ENCODE peak calls at places on chromosomes 3 and 15, in six cellular contexts. N is IMR-90, C is H9, S is neuronal stem cell, J is mesenchymal stem cell, O is H1. F is an unnamed sample.

GRCh38 chr3:185152433-185153169 is at the start of gene C3orf70:
- DNase-seq in N (peak), C (peak), S (peak), J (peak), O (no peak), F (peak)

GRCh38 chr3:50873376-50874157 is 198.8 kb downstream of the DOCK3 start:
- DNase-seq in N (no peak), C (no peak), S (no peak), J (no peak), O (no peak), F (peak)

GRCh38 chr3:107344722-107345121 is 32.5 kb upstream of the CCDC54 start:
- DNase-seq in N (no peak), C (no peak), S (no peak), J (no peak), O (no peak), F (no peak)

GRCh38 chr3:33003308-33003707 is 51.9 kb downstream of the CCR4 start:
- DNase-seq in N (no peak), C (no peak), S (no peak), J (no peak), O (no peak), F (no peak)

GRCh38 chr3:169391672-169392071 is 271.8 kb downstream of the MECOM start:
- DNase-seq in N (no peak), C (no peak), S (no peak), J (peak), O (no peak), F (no peak)

GRCh38 chr3:71905426-71905825 is 120.5 kb upstream of the PROK2 start:
- DNase-seq in N (no peak), C (no peak), S (no peak), J (no peak), O (no peak), F (no peak)

GRCh38 chr15:99014803-99015676 is 7.4 kb upstream of the PGPEP1L start:
- DNase-seq in N (peak), C (peak), S (peak), J (peak), O (peak), F (peak)

GRCh38 chr3:10371167-10371566 is 50.3 kb upstream of the SEC13 start:
- DNase-seq in N (peak), C (no peak), S (no peak), J (peak), O (no peak), F (no peak)

GRCh38 chr3:23253214-23253613 is 50.1 kb downstream of the UBE2E2 start:
- DNase-seq in N (no peak), C (no peak), S (no peak), J (no peak), O (no peak), F (no peak)

GRCh38 chr15:68205949-68206539 is 912 bp upstream of the CALML4 start:
- DNase-seq in N (no peak), C (peak), S (no peak), J (no peak), O (peak), F (peak)

DNA sequence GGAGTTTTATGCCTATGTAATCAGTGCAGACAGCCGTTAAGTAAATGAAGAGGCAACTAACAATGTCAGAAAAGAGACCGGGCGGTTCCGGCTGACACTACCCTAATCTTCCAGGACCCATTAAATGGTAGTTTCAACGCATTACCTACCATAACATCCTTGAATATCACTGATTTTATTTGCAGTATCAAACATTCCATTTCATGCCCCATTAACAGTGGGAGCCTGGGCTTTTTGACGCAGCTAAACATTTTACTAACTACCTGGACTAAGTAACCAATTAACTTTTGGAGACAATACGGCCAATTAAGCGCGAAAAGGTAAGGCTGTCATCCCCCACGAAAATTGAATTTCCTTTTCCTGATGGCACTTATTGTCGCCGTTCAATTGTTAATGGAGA is 832.8 kb upstream of the NR2F2 start:
- DNase-seq in N (no peak), C (no peak), S (no peak), J (no peak), O (no peak), F (no peak)
- H2BK15ac ChIP-seq in N (no peak), C (no peak), S (no peak), J (peak), O (no peak), F (no peak)

GRCh38 chr3:56368860-56369259 is 99.4 kb downstream of the ERC2 start:
- DNase-seq in N (no peak), C (no peak), S (no peak), J (no peak), O (no peak), F (no peak)
- H2BK15ac ChIP-seq in N (no peak), C (no peak), S (no peak), J (no peak), O (no peak), F (no peak)

DNA sequence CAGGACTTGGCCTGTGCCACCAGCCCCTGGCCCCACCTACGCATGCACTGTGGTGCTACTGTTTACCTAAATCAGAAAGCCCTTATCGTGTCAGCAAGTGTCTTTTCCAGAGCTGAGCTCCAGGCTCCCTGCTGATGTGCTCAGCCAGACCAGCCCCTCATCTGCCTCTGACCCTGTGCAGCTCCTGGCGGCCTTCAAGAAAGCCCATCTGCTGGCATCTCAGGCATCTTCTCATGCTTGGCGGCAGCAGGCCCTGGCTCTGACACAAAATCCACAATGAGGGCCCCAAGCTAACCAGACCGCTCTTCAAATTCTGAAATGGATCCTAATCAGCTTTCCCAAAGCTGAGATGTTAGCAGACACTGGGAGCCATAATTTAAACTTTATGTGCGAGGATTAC is 50.9 kb upstream of the CTDSPL start:
- DNase-seq in N (no peak), C (no peak), S (no peak), J (no peak), O (no peak), F (no peak)
- H2BK15ac ChIP-seq in N (no peak), C (no peak), S (peak), J (no peak), O (no peak), F (no peak)

GRCh38 chr3:70832035-70832795 is 519.8 kb upstream of the MDFIC2 start:
- DNase-seq in N (peak), C (no peak), S (no peak), J (peak), O (no peak), F (no peak)
- H2BK15ac ChIP-seq in N (peak), C (no peak), S (no peak), J (no peak), O (no peak), F (no peak)

GRCh38 chr3:59899068-59899467 is 849.2 kb upstream of the CFAP20DC start:
- DNase-seq in N (no peak), C (no peak), S (no peak), J (no peak), O (no peak), F (no peak)

GRCh38 chr3:59894425-59895146 is 844.8 kb upstream of the CFAP20DC start:
- DNase-seq in N (no peak), C (no peak), S (no peak), J (no peak), O (no peak), F (no peak)

GRCh38 chr3:59890637-59891036 is 840.8 kb upstream of the CFAP20DC start:
- DNase-seq in N (no peak), C (no peak), S (no peak), J (no peak), O (no peak), F (no peak)

GRCh38 chr3:59895972-59896371 is 846.1 kb upstream of the CFAP20DC start:
- DNase-seq in N (no peak), C (no peak), S (no peak), J (no peak), O (no peak), F (no peak)
- H2BK15ac ChIP-seq in N (no peak), C (no peak), S (no peak), J (no peak), O (no peak), F (no peak)

GRCh38 chr3:64584193-64584592 is 103.6 kb downstream of the ADAMTS9 start:
- DNase-seq in N (no peak), C (no peak), S (no peak), J (no peak), O (no peak), F (no peak)

GRCh38 chr3:64593350-64593749 is 94.5 kb downstream of the ADAMTS9 start:
- DNase-seq in N (no peak), C (no peak), S (no peak), J (no peak), O (no peak), F (no peak)

GRCh38 chr3:64591606-64592005 is 96.2 kb downstream of the ADAMTS9 start:
- DNase-seq in N (no peak), C (no peak), S (no peak), J (no peak), O (no peak), F (no peak)

GRCh38 chr3:64586977-64587376 is 100.8 kb downstream of the ADAMTS9 start:
- DNase-seq in N (no peak), C (no peak), S (no peak), J (no peak), O (no peak), F (no peak)

DNA sequence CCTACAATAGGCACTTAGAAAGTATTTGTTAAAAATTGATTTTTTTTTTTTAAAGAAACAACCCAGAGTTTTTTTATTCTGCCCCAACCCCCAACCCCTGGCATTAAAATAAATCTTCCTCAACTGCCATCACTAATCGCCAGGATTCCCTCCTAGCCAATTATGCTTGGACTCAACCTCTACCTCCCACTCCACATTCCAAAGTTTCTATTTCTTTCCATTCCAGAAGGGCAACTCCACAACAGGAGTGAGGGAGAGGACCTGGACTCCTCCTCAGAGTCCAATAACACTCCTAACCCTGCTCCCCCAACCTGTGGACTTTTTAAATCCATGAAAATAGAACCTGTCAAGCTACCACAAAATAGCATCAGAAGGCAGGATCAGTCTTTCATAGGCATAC is 99.4 kb downstream of the ADAMTS9 start:
- DNase-seq in N (no peak), C (no peak), S (no peak), J (no peak), O (no peak), F (no peak)
- H2BK15ac ChIP-seq in N (no peak), C (no peak), S (no peak), J (no peak), O (no peak), F (no peak)

DNA sequence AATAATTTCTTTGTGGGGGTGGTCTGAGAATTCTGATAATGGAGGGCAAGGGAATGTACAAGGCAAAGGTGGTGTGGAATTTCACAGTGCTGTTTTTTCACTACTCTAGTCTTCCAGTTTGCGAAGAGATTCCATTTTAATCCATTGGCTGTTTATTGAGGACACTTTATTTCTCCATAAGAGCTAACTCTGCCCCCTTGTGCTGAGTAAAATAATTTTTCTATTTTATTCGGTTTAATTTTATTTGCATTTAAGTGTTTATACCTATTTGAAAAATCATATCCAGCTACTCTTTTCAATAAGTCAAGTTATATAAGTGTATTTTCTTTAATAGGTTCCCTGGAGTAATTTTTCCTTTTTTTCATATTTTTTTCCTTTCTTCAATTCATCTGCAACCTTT is 840.1 kb downstream of the TUSC7 start:
- DNase-seq in N (no peak), C (no peak), S (no peak), J (no peak), O (no peak), F (no peak)
- H2BK15ac ChIP-seq in N (no peak), C (no peak), S (no peak), J (no peak), O (no peak), F (no peak)

GRCh38 chr3:78858910-78859309 is 908.9 kb downstream of the ROBO1 start:
- DNase-seq in N (no peak), C (no peak), S (no peak), J (peak), O (no peak), F (no peak)

GRCh38 chr3:78861156-78861555 is 906.6 kb downstream of the ROBO1 start:
- DNase-seq in N (no peak), C (no peak), S (no peak), J (no peak), O (no peak), F (no peak)

GRCh38 chr3:78857494-78858111 is 910.2 kb downstream of the ROBO1 start:
- DNase-seq in N (no peak), C (no peak), S (no peak), J (no peak), O (no peak), F (no peak)

GRCh38 chr3:78858165-78858564 is 909.6 kb downstream of the ROBO1 start:
- DNase-seq in N (peak), C (no peak), S (no peak), J (no peak), O (no peak), F (no peak)

GRCh38 chr3:78860567-78860966 is 907.2 kb downstream of the ROBO1 start:
- DNase-seq in N (no peak), C (no peak), S (no peak), J (no peak), O (no peak), F (no peak)
- H2BK15ac ChIP-seq in N (no peak), C (no peak), S (no peak), J (no peak), O (no peak), F (no peak)

GRCh38 chr3:122081543-122081942 is 26.4 kb downstream of the CD86 start:
- DNase-seq in N (no peak), C (no peak), S (no peak), J (no peak), O (no peak), F (no peak)
- H2BK15ac ChIP-seq in N (no peak), C (no peak), S (no peak), J (no peak), O (no peak), F (no peak)

DNA sequence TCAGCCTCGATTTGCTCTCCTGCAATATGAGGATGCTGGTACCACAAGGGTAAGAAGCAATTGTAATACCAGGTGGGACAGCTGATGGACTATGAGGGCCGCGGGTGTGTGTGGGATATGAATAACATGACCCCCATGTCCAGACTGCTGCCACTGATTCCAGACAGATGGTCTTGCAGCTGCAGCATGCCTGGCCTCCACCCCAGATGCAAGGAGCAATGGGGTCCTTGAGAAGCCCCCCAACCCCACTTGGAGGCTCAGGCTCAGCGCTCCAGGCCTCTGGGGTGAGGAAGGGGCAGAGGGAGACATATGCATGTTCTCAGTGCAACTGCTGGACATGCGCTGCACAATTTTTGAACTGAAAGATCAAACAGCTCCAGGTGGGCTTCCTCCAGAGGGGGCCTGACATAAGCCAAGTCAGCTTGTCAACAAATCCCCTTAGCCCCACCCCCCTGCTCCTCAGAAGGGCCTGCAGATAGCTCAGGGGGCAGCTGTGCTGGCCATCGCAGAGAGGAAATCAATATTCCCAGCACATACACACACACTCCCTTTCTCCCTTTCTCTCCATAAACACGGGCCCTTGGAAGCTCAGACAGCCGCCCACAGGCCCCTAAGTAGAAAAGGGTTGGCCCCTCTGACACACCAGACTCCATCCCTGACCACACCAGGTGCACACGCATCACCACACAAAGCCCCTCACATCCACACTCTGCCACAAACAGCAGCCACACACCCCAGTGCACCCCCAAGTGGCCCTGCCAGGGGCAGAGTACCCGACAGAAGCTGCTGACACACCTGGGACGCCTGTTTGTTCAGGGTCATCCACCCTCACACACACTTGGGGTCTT is 107.0 kb downstream of the IQSEC1 start:
- DNase-seq in N (no peak), C (no peak), S (no peak), J (peak), O (no peak), F (no peak)
- H2BK15ac ChIP-seq in N (no peak), C (no peak), S (no peak), J (peak), O (no peak), F (no peak)

F was measured in mesendoderm.